ENCODE peak calls at places on chromosomes 2 and 18, in seven cellular contexts. U, E, Y, W, S, L and X are unnamed samples.

GRCh38 chr2:128041561-128041960 is 13.7 kb upstream of the SAP130 start:
- DNase-seq in U (no peak), E (peak; percentile 1), Y (no peak), W (no peak), S (no peak), L (peak; percentile 88), X (peak; percentile 43)

GRCh38 chr2:170813611-170814550 is 2.8 kb upstream of the GAD1 start:
- DNase-seq in U (peak; percentile 80), E (peak; percentile 71), Y (peak; percentile 44), W (peak; percentile 97), S (no peak), L (no peak), X (peak; percentile 91)

GRCh38 chr2:68690851-68691250 is 43.8 kb upstream of the ARHGAP25 start:
- DNase-seq in U (no peak), E (no peak), Y (no peak), W (no peak), S (no peak), L (no peak), X (no peak)

GRCh38 chr2:161415467-161416293 is 417 bp upstream of the TBR1 start:
- DNase-seq in U (peak; percentile 29), E (peak; percentile 28), Y (no peak), W (peak; percentile 29), S (no peak), L (no peak), X (no peak)

GRCh38 chr2:2871480-2872308 is 505.9 kb downstream of the EIPR1 start:
- DNase-seq in U (no peak), E (no peak), Y (no peak), W (no peak), S (no peak), L (no peak), X (no peak)

GRCh38 chr2:21001988-21002813 is 41.7 kb downstream of the APOB start:
- DNase-seq in U (no peak), E (no peak), Y (no peak), W (no peak), S (no peak), L (no peak), X (no peak)

GRCh38 chr18:11154369-11154982 is 5.1 kb upstream of the PIEZO2 start:
- DNase-seq in U (peak; percentile 40), E (peak; percentile 79), Y (peak; percentile 76), W (peak; percentile 72), S (no peak), L (no peak), X (no peak)

GRCh38 chr2:146982393-146982846 is 862.4 kb upstream of the ACVR2A start:
- DNase-seq in U (no peak), E (peak; percentile 91), Y (peak; percentile 69), W (no peak), S (no peak), L (no peak), X (no peak)

GRCh38 chr2:113965644-113966043 is 75.8 kb downstream of the ACTR3 start:
- DNase-seq in U (peak; percentile 14), E (peak; percentile 50), Y (peak; percentile 44), W (peak; percentile 84), S (no peak), L (no peak), X (peak; percentile 57)

GRCh38 chr2:223613017-223613950 is 11.1 kb upstream of the SCG2 start:
- DNase-seq in U (no peak), E (peak; percentile 99), Y (peak; percentile 99), W (peak; percentile 91), S (peak; percentile 60), L (peak; percentile 84), X (peak; percentile 82)

GRCh38 chr2:59790186-59791142 is 763.0 kb downstream of the BCL11A start:
- DNase-seq in U (no peak), E (no peak), Y (no peak), W (no peak), S (no peak), L (no peak), X (no peak)

GRCh38 chr2:223633656-223634055 is 31.5 kb upstream of the SCG2 start:
- DNase-seq in U (no peak), E (peak; percentile 17), Y (no peak), W (no peak), S (no peak), L (no peak), X (no peak)

GRCh38 chr2:98093146-98093545 is 6.2 kb downstream of the VWA3B start:
- DNase-seq in U (no peak), E (no peak), Y (no peak), W (no peak), S (no peak), L (no peak), X (no peak)

GRCh38 chr2:169982929-169983328 is 155.7 kb downstream of the UBR3 start:
- DNase-seq in U (no peak), E (no peak), Y (no peak), W (no peak), S (no peak), L (no peak), X (no peak)

GRCh38 chr2:189506514-189506976 is 65.3 kb downstream of the WDR75 start:
- DNase-seq in U (no peak), E (peak; percentile 38), Y (peak; percentile 47), W (peak; percentile 97), S (no peak), L (peak; percentile 44), X (no peak)

GRCh38 chr2:119407430-119408220 is 24.0 kb upstream of the TMEM37 start:
- DNase-seq in U (peak; percentile 61), E (peak; percentile 67), Y (peak; percentile 58), W (peak; percentile 79), S (no peak), L (peak; percentile 18), X (peak; percentile 59)

GRCh38 chr2:158745067-158745865 is 49.9 kb upstream of the DAPL1 start:
- DNase-seq in U (peak; percentile 63), E (peak; percentile 68), Y (peak; percentile 74), W (peak; percentile 88), S (peak; percentile 7), L (peak; percentile 34), X (peak; percentile 74)

GRCh38 chr18:79988925-79989361 is 580 bp upstream of the TXNL4A start:
- DNase-seq in U (no peak), E (peak; percentile 66), Y (peak; percentile 59), W (peak; percentile 65), S (no peak), L (peak; percentile 25), X (peak; percentile 53)

GRCh38 chr2:46866770-46867246 is 48.8 kb downstream of the MCFD2 start:
- DNase-seq in U (no peak), E (no peak), Y (no peak), W (no peak), S (no peak), L (no peak), X (no peak)

GRCh38 chr18:3062798-3063563 is 50.0 kb upstream of the LPIN2 start:
- DNase-seq in U (peak; percentile 51), E (peak; percentile 49), Y (peak; percentile 15), W (peak; percentile 68), S (no peak), L (peak; percentile 40), X (peak; percentile 76)

GRCh38 chr2:132774189-132774588 is 104.2 kb upstream of the LYPD1 start:
- DNase-seq in U (no peak), E (no peak), Y (peak; percentile 37), W (no peak), S (no peak), L (no peak), X (no peak)

GRCh38 chr2:132776271-132776670 is 106.3 kb upstream of the LYPD1 start:
- DNase-seq in U (no peak), E (no peak), Y (no peak), W (peak; percentile 42), S (no peak), L (no peak), X (no peak)

GRCh38 chr2:132779206-132779605 is 109.2 kb upstream of the LYPD1 start:
- DNase-seq in U (no peak), E (no peak), Y (no peak), W (no peak), S (no peak), L (no peak), X (no peak)

GRCh38 chr2:132772344-132772743 is 102.3 kb upstream of the LYPD1 start:
- DNase-seq in U (no peak), E (no peak), Y (no peak), W (no peak), S (no peak), L (no peak), X (no peak)

GRCh38 chr2:132773331-132773730 is 103.3 kb upstream of the LYPD1 start:
- DNase-seq in U (no peak), E (no peak), Y (no peak), W (no peak), S (no peak), L (no peak), X (no peak)
- H2AK5ac ChIP-seq in U (no peak overlapping the region), E (no peak overlapping the region), Y (no peak overlapping the region), W (no peak overlapping the region), S (no peak overlapping the region), L (no peak overlapping the region), X (no peak overlapping the region)

DNA sequence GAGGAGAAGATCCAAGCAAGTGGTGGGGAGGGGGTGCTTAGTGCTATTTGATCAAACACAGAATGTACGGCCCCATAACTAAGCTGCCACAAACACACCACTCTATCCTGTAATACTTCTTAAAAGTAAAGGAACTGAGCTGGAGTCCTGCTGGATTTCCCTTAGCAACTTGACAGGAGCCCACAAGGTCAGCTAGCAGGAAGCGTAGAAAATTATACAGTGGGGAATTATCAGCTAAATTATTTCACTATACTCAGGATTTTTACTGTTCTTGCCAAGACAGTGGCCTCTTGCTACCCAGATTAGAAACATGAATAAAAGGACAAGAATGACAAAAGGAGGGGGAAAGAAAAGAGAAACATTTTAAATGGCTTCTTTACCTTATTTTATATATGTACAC is 217.1 kb downstream of the ZNF521 start:
- DNase-seq in U (no peak), E (no peak), Y (no peak), W (no peak), S (no peak), L (no peak), X (no peak)
- H2AK5ac ChIP-seq in U (no peak overlapping the region), E (no peak overlapping the region), Y (no peak overlapping the region), W (no peak overlapping the region), S (no peak overlapping the region), L (no peak overlapping the region), X (no peak overlapping the region)

GRCh38 chr2:19876751-19877150 is 25.0 kb downstream of the TTC32 start:
- DNase-seq in U (no peak), E (no peak), Y (no peak), W (peak; percentile 17), S (no peak), L (no peak), X (no peak)
- H2AK5ac ChIP-seq in U (no peak overlapping the region), E (no peak overlapping the region), Y (no peak overlapping the region), W (no peak overlapping the region), S (no peak overlapping the region), L (no peak overlapping the region), X (no peak overlapping the region)

DNA sequence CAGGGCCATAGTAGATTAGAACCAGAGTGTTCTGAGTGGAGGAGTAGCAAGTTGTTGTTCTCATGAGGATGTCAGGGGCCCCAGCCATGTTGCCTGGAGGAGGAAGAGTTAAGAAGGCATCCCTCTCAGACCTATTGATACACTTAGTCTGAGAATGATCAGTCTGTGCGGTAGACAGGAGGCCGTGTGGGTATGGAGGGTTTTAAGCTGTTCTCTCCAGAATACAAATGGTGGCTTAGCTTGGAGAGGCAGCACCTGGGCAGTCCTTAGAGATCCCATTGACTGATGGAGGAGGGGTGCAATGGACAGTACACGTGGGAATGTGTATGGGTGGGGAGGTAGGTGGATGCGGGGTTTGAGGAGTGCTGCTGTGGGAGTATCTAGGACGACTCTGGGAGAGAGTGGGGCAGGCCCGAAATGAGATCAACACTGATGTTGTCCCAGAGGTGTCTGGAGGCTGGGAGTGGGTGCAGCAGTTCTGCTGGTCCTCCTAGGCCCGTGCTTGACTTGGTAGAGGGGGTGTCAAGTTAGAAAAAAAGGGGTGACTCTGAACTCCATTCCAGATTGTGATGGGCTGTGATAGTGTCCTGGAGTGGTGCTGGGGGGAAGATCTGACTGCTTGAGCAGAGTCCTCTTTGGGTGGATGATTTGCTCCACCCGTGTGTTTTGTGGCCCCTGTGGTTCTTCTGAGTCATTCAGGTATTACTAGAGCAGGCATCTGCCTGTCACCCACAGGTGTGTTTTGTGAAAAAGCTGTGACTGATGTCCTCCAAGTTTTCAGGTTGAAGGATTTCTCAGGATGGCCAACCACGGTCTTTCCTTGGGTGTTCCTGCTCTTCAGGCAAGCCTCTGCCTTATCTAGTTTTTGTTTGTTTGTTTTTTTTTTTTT is 44.7 kb downstream of the C2orf42 start:
- DNase-seq in U (no peak), E (no peak), Y (no peak), W (no peak), S (no peak), L (no peak), X (no peak)
- H2AK5ac ChIP-seq in U (no peak overlapping the region), E (no peak overlapping the region), Y (peak overlapping the region; percentile 8), W (no peak overlapping the region), S (no peak overlapping the region), L (no peak overlapping the region), X (no peak overlapping the region)